ENCODE peak calls at places on chromosome X, in five cellular contexts. C is D721Med, G is HEK293T, T is GM04504, I is GM12865. N is an unnamed sample.

GRCh38 chrX:54030329-54030728 is 13.9 kb downstream of the PHF8 start:
- DNase-seq in C (no peak), I (no peak), G (no peak), T (no peak), N (no peak)

GRCh38 chrX:46978341-46979291 is 66.4 kb downstream of the JADE3 start:
- DNase-seq in T (peak), G (peak), I (peak), C (no peak), N (peak)

GRCh38 chrX:133813991-133814390 is 171.4 kb downstream of the GPC3 start:
- DNase-seq in G (no peak), I (no peak), T (no peak), C (no peak), N (no peak)

GRCh38 chrX:96373047-96373355 is 311.6 kb upstream of the DIAPH2 start:
- DNase-seq in T (no peak), G (no peak), C (no peak), I (no peak), N (no peak)

GRCh38 chrX:123962006-123962485 is 540 bp downstream of the STAG2 start:
- DNase-seq in G (peak), T (no peak), C (no peak), I (peak), N (no peak)

GRCh38 chrX:155148724-155149537 is 67.3 kb upstream of the VBP1 start:
- DNase-seq in G (peak), I (peak), C (no peak), T (no peak), N (no peak)

GRCh38 chrX:7996414-7996813 is 69.2 kb upstream of the PNPLA4 start:
- DNase-seq in I (peak), T (no peak), C (no peak), G (peak), N (no peak)

GRCh38 chrX:100643943-100644587 is at the start of gene SRPX2:
- DNase-seq in I (no peak), C (no peak), G (no peak), T (peak), N (no peak)

GRCh38 chrX:6227445-6227820 is 1.2 kb downstream of the NLGN4X start:
- DNase-seq in G (no peak), T (no peak), C (no peak), I (no peak), N (no peak)

N was measured in H1.